ENCODE peak calls at places on chromosomes 3 and 15, in six cellular contexts. M, C, L, J, Z and E are unnamed samples.

GRCh38 chr3:111723293-111723963 is 128.3 kb upstream of the ZBED2 start:
- DNase-seq in M (no peak), C (no peak), L (peak), J (no peak), Z (no peak), E (peak)

GRCh38 chr3:28150465-28151206 is 90.8 kb upstream of the CMC1 start:
- DNase-seq in M (no peak), C (no peak), L (no peak), J (no peak), Z (no peak), E (no peak)

GRCh38 chr3:110526732-110527727 is 544.6 kb upstream of the NECTIN3 start:
- DNase-seq in M (peak), C (peak), L (peak), J (no peak), Z (no peak), E (peak)

GRCh38 chr3:146895026-146895749 is 290.0 kb upstream of the PLSCR5 start:
- DNase-seq in M (no peak), C (no peak), L (peak), J (no peak), Z (no peak), E (no peak)

GRCh38 chr3:43155464-43156121 is 49.7 kb upstream of the POMGNT2 start:
- DNase-seq in M (peak), C (peak), L (peak), J (no peak), Z (no peak), E (peak)

GRCh38 chr3:185702564-185703225 is 116.6 kb downstream of the SENP2 start:
- DNase-seq in M (no peak), C (no peak), L (no peak), J (no peak), Z (no peak), E (no peak)

GRCh38 chr3:15974647-15975046 is 176.9 kb upstream of the ANKRD28 start:
- DNase-seq in M (no peak), C (peak), L (no peak), J (no peak), Z (no peak), E (no peak)

GRCh38 chr3:10511809-10512494 is 6.6 kb upstream of the ATP2B2 start:
- DNase-seq in M (no peak), C (no peak), L (peak), J (no peak), Z (no peak), E (peak)

GRCh38 chr3:149579838-149580542 is 77.8 kb downstream of the WWTR1 start:
- DNase-seq in M (peak), C (no peak), L (peak), J (no peak), Z (no peak), E (peak)

GRCh38 chr15:94352940-94353820 is 121.8 kb downstream of the MCTP2 start:
- DNase-seq in M (no peak), C (no peak), L (no peak), J (no peak), Z (no peak), E (no peak)

GRCh38 chr3:102229062-102229655 is 205.7 kb upstream of the ZPLD1 start:
- DNase-seq in M (peak), C (peak), L (peak), J (peak), Z (peak), E (peak)

GRCh38 chr15:65371976-65372786 is 5.6 kb downstream of the IGDCC3 start:
- DNase-seq in M (no peak), C (no peak), L (no peak), J (no peak), Z (no peak), E (no peak)

GRCh38 chr15:30924353-30924752 is 20.6 kb downstream of the FAN1 start:
- DNase-seq in M (no peak), C (no peak), L (peak), J (no peak), Z (no peak), E (no peak)

GRCh38 chr3:47578691-47579632 is at the start of gene CSPG5:
- DNase-seq in M (no peak), C (peak), L (peak), J (peak), Z (peak), E (no peak)

GRCh38 chr3:59244343-59244742 is 194.5 kb upstream of the CFAP20DC start:
- DNase-seq in M (no peak), C (no peak), L (no peak), J (no peak), Z (no peak), E (no peak)

GRCh38 chr15:100095896-100096600 is 245.7 kb downstream of the ADAMTS17 start:
- DNase-seq in M (no peak), C (no peak), L (no peak), J (no peak), Z (no peak), E (peak)

GRCh38 chr15:85500060-85500708 is 119.8 kb downstream of the AKAP13 start:
- DNase-seq in M (no peak), C (no peak), L (no peak), J (no peak), Z (no peak), E (peak)

GRCh38 chr15:65309882-65310418 is 5.5 kb downstream of the RNU5B-1 start:
- DNase-seq in M (no peak), C (no peak), L (no peak), J (no peak), Z (no peak), E (no peak)

GRCh38 chr3:41640076-41640475 is 321.8 kb downstream of the ULK4 start:
- DNase-seq in M (no peak), C (no peak), L (no peak), J (no peak), Z (no peak), E (peak)

GRCh38 chr3:62184559-62184958 is 188.8 kb downstream of the FEZF2 start:
- DNase-seq in M (no peak), C (no peak), L (peak), J (no peak), Z (no peak), E (no peak)

GRCh38 chr15:59260090-59260489 is 53.4 kb downstream of the LDHAL6B start:
- DNase-seq in M (no peak), C (peak), L (no peak), J (no peak), Z (no peak), E (no peak)

GRCh38 chr15:25609371-25609770 is 170.5 kb upstream of the UBE3A start:
- DNase-seq in M (no peak), C (no peak), L (no peak), J (no peak), Z (no peak), E (no peak)

GRCh38 chr3:156356537-156357363 is 198.2 kb downstream of the SSR3 start:
- DNase-seq in M (no peak), C (no peak), L (peak), J (no peak), Z (no peak), E (no peak)

GRCh38 chr3:72767927-72768880 is 80.0 kb downstream of the SHQ1 start:
- DNase-seq in M (no peak), C (peak), L (no peak), J (no peak), Z (no peak), E (no peak)

GRCh38 chr3:48034000-48034516 is 17.8 kb upstream of the MAP4 start:
- DNase-seq in M (peak), C (no peak), L (peak), J (peak), Z (peak), E (peak)

GRCh38 chr15:66650433-66650832 is 51.6 kb upstream of the SMAD6 start:
- DNase-seq in M (no peak), C (no peak), L (peak), J (no peak), Z (no peak), E (no peak)

GRCh38 chr3:117874028-117874765 is 1160.4 kb downstream of the IGSF11 start:
- DNase-seq in M (no peak), C (peak), L (no peak), J (no peak), Z (no peak), E (no peak)

GRCh38 chr3:154100556-154100955 is 20.6 kb upstream of the ARHGEF26 start:
- DNase-seq in M (no peak), C (no peak), L (no peak), J (no peak), Z (no peak), E (no peak)

GRCh38 chr3:42666577-42666998 is 13.1 kb downstream of the ZBTB47 start:
- DNase-seq in M (no peak), C (no peak), L (no peak), J (no peak), Z (peak), E (no peak)

GRCh38 chr3:5296362-5296761 is 108.9 kb downstream of the EDEM1 start:
- DNase-seq in M (no peak), C (no peak), L (no peak), J (no peak), Z (no peak), E (no peak)

GRCh38 chr3:191424871-191425270 is 36.1 kb upstream of the PYDC2 start:
- DNase-seq in M (no peak), C (no peak), L (no peak), J (no peak), Z (peak), E (no peak)

GRCh38 chr3:90136468-90137191 is 1029.2 kb downstream of the EPHA3 start:
- DNase-seq in M (no peak), C (no peak), L (no peak), J (no peak), Z (no peak), E (no peak)

GRCh38 chr3:106827515-106828213 is 549.6 kb upstream of the CCDC54 start:
- DNase-seq in M (no peak), C (no peak), L (peak), J (no peak), Z (no peak), E (peak)

GRCh38 chr3:189842681-189843602 is 211.8 kb downstream of the TP63 start:
- DNase-seq in M (no peak), C (no peak), L (no peak), J (no peak), Z (no peak), E (no peak)

GRCh38 chr15:62486041-62486440 is 321.0 kb upstream of the C2CD4B start:
- DNase-seq in M (no peak), C (no peak), L (peak), J (no peak), Z (no peak), E (no peak)

GRCh38 chr3:9198805-9199386 is 50.5 kb downstream of the SRGAP3 start:
- DNase-seq in M (no peak), C (peak), L (no peak), J (no peak), Z (peak), E (no peak)
- TF ChIP-seq EZH2phosphoT487 in M (no peak), C (no peak), L (no peak), J (no peak), Z (no peak), E (no peak)

GRCh38 chr3:12142476-12142875 is 16.2 kb downstream of the TIMP4 start:
- DNase-seq in M (no peak), C (no peak), L (no peak), J (no peak), Z (no peak), E (no peak)

GRCh38 chr3:12136371-12136770 is 22.3 kb downstream of the TIMP4 start:
- DNase-seq in M (no peak), C (no peak), L (no peak), J (no peak), Z (no peak), E (no peak)

GRCh38 chr3:12141350-12141749 is 17.4 kb downstream of the TIMP4 start:
- DNase-seq in M (no peak), C (no peak), L (no peak), J (no peak), Z (no peak), E (no peak)

GRCh38 chr3:12138044-12138443 is 20.7 kb downstream of the TIMP4 start:
- DNase-seq in M (peak), C (peak), L (peak), J (peak), Z (no peak), E (peak)

DNA sequence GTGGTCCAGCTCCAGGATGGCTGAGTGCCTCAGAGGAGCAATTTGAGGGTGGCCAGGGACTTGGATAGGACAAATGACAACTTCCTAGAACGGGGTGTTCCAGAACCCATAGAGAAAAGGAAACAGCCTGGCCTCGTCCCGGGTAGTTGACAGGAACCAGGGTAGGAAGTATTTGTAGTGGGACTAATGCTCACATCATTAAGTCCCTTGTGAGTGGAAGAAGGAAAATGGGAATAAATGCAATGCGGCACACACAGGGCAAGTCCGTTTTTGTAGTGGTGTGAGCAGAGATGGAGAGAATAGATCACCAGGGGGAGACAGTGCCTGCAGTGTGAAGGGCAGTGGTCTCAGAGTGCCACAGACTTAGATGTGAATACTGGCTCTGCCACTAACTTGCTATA is 19.6 kb downstream of the TIMP4 start:
- DNase-seq in M (peak), C (peak), L (peak), J (no peak), Z (peak), E (peak)
- H3K9ac ChIP-seq in M (no peak), C (no peak), L (no peak), J (no peak), Z (no peak), E (no peak)

GRCh38 chr3:32401141-32401540 is 9.5 kb downstream of the CMTM7 start:
- DNase-seq in M (no peak), C (peak), L (no peak), J (no peak), Z (no peak), E (no peak)
- H3K4me3 ChIP-seq in M (no peak), C (peak), L (peak), J (peak), Z (peak), E (peak)

GRCh38 chr3:160474416-160474838 is 24.8 kb upstream of the TRIM59 start:
- DNase-seq in M (no peak), C (no peak), L (peak), J (no peak), Z (peak), E (no peak)

GRCh38 chr3:160475889-160476288 is 26.3 kb upstream of the TRIM59 start:
- DNase-seq in M (no peak), C (no peak), L (peak), J (no peak), Z (no peak), E (no peak)

GRCh38 chr3:160473233-160473632 is 23.6 kb upstream of the TRIM59 start:
- DNase-seq in M (no peak), C (no peak), L (peak), J (no peak), Z (no peak), E (peak)

GRCh38 chr3:160473978-160474377 is 24.4 kb upstream of the TRIM59 start:
- DNase-seq in M (no peak), C (no peak), L (peak), J (no peak), Z (peak), E (peak)

GRCh38 chr3:160475153-160475552 is 25.6 kb upstream of the TRIM59 start:
- DNase-seq in M (no peak), C (no peak), L (no peak), J (no peak), Z (no peak), E (no peak)
- TF ChIP-seq EZH2phosphoT487 in M (no peak), C (no peak), L (no peak), J (no peak), Z (no peak), E (no peak)

DNA sequence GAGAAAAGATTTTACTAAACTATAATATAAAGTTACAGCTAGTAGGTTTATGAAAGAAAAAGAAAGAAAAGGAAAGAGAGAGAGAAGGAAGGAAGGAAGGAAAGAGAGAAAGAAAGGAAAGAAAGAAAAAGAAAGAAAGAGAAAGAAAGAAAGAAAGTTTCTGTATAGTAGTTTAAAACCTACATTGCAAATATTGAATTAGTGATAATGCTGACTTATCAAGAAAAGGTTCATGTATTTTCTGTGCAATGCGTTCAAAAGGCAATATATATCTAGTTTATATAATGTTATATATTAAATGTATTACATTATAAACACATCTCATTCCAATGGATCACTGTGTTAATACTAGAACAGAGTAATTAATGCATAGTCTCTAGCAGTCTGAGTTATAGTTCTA is 648.4 kb downstream of the ZBBX start:
- DNase-seq in M (no peak), C (no peak), L (no peak), J (no peak), Z (no peak), E (no peak)
- H3K9ac ChIP-seq in M (no peak), C (no peak), L (no peak), J (no peak), Z (no peak), E (no peak)

DNA sequence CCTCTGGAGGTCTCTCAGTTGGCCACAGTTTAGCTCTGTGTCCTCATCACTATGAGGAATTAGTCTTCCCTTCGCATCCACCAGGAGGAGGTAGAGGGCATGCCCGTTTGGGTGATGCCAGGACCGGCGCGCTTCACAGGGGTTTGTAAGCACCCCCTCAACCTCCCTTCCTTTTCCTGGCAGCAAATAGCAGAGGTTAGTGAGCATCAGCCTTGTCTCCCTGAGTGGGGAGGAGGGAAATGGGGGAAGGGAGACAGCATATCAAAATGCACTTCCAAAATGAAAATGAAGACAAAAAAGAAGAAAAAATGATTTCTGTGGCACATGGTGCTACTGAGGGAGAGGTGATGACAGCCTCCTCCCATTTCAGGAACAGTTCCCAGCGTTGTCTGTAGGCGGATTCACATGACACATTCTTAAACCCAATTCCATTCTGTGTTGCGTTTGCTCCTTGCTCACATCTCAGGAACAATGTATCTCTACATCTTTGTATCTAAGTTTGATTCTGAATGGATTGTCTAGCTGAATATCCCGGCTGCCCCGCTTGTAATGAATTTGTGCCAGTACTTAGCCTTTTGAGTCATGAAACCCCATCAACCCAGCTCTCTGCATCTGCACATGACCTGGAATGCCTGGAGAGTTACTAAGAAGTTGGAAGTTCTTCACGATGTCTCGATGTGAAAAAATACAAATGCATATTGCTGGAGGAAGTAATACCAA is 45.1 kb downstream of the TYRO3 start:
- DNase-seq in M (peak), C (peak), L (peak), J (peak), Z (peak), E (peak)
- H3K4me3 ChIP-seq in M (peak), C (no peak), L (peak), J (peak), Z (peak), E (peak)

GRCh38 chr15:39591141-39591895 is 10.4 kb downstream of the THBS1 start:
- DNase-seq in M (no peak), C (no peak), L (peak), J (no peak), Z (no peak), E (peak)
- TF ChIP-seq EZH2phosphoT487 in M (no peak), C (no peak), L (no peak), J (no peak), Z (no peak), E (no peak)

GRCh38 chr3:45508659-45509037 is 85.9 kb upstream of the LIMD1 start:
- DNase-seq in M (no peak), C (no peak), L (no peak), J (no peak), Z (no peak), E (no peak)

GRCh38 chr3:45513041-45513440 is 81.5 kb upstream of the LIMD1 start:
- DNase-seq in M (no peak), C (no peak), L (no peak), J (no peak), Z (no peak), E (no peak)

GRCh38 chr3:45509038-45509767 is 85.3 kb upstream of the LIMD1 start:
- DNase-seq in M (peak), C (no peak), L (peak), J (no peak), Z (no peak), E (peak)

GRCh38 chr3:45509768-45510129 is 84.8 kb upstream of the LIMD1 start:
- DNase-seq in M (no peak), C (no peak), L (no peak), J (no peak), Z (no peak), E (no peak)

DNA sequence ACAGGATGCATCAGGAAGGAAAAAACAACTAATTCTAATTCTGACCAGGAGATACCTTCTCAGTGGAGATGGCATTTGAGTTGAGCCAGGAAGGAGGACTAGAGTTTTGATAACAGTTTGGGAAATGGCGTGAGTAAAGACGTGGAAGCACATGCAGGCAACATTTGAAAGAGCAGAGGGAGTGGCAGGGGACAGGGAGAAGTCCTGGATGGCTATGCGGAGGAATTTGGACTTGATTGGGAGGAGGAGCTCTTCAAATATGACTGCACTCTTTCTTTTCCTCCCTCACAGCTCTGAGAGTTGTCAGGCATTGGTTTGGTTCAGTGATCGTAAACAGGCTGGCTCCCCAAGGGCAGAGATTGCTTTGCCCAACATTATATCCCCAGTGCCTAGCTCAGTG is 84.0 kb upstream of the LIMD1 start:
- DNase-seq in M (no peak), C (no peak), L (no peak), J (no peak), Z (no peak), E (no peak)
- H3K9ac ChIP-seq in M (no peak), C (no peak), L (no peak), J (no peak), Z (no peak), E (no peak)

GRCh38 chr3:69197922-69198540 is 75.6 kb upstream of the LMOD3 start:
- DNase-seq in M (no peak), C (no peak), L (no peak), J (no peak), Z (no peak), E (no peak)

GRCh38 chr3:69197455-69197854 is 75.1 kb upstream of the LMOD3 start:
- DNase-seq in M (no peak), C (no peak), L (no peak), J (no peak), Z (no peak), E (no peak)

GRCh38 chr3:69201658-69202057 is 79.3 kb upstream of the LMOD3 start:
- DNase-seq in M (no peak), C (no peak), L (no peak), J (no peak), Z (no peak), E (no peak)

GRCh38 chr3:69200384-69201068 is 78.1 kb upstream of the LMOD3 start:
- DNase-seq in M (no peak), C (peak), L (no peak), J (peak), Z (no peak), E (peak)

GRCh38 chr3:69199942-69200341 is 77.5 kb upstream of the LMOD3 start:
- DNase-seq in M (no peak), C (no peak), L (no peak), J (no peak), Z (no peak), E (no peak)
- H3K4me3 ChIP-seq in M (no peak), C (no peak), L (no peak), J (peak), Z (no peak), E (peak)